ENCODE peak calls at places on chromosomes 5 and 9, in five cellular contexts. F is suprapubic skin, M is SK-N-SH, E is tibial nerve, L is A549. O is an unnamed sample.
A peak's percentile ranks its signal among the peaks of the same experiment; 100 is the strongest.

GRCh38 chr5:132020568-132021339 is 9.3 kb upstream of the ACSL6 start:
- DNase-seq in F (peak; percentile 54), M (no peak), E (no peak), L (no peak), O (no peak)

GRCh38 chr5:45225571-45226031 is 416.9 kb downstream of the MRPS30 start:
- DNase-seq in F (no peak), M (peak; percentile 38), E (no peak), L (no peak), O (no peak)

GRCh38 chr9:115132648-115133047 is 14.7 kb upstream of the TNC start:
- DNase-seq in F (no peak), M (no peak), E (no peak), L (no peak), O (no peak)

GRCh38 chr9:27176971-27177370 is 67.9 kb downstream of the TEK start:
- DNase-seq in F (no peak), M (no peak), E (no peak), L (no peak), O (no peak)

GRCh38 chr5:132674671-132675506 is 1.1 kb downstream of the IL4 start:
- DNase-seq in F (no peak), M (no peak), E (no peak), L (peak; percentile 45), O (no peak)

GRCh38 chr5:64958757-64959391 is 190.1 kb downstream of the CWC27 start:
- DNase-seq in F (no peak), M (peak; percentile 11), E (no peak), L (peak; percentile 35), O (no peak)

GRCh38 chr5:88660947-88661869 is 221.8 kb downstream of the MEF2C start:
- DNase-seq in F (no peak), M (peak; percentile 98), E (peak; percentile 33), L (peak; percentile 84), O (peak; percentile 73)

GRCh38 chr5:55227738-55228430 is 769 bp upstream of the MCIDAS start:
- DNase-seq in F (no peak), M (no peak), E (no peak), L (no peak), O (no peak)

GRCh38 chr9:124870723-124871122 is 8.8 kb downstream of the ARPC5L start:
- DNase-seq in F (no peak), M (no peak), E (no peak), L (no peak), O (no peak)
- TF ChIP-seq EP300 in F (no peak), M (no peak), E (no peak), L (no peak), O (no peak)

GRCh38 chr5:106739127-106739526 is 931.6 kb downstream of the EFNA5 start:
- DNase-seq in F (no peak), M (no peak), E (no peak), L (no peak), O (no peak)
- H3K4me1 ChIP-seq in F (no peaks in the 10 kb centered on the region), M (no peaks in the 10 kb centered on the region), E (no peaks in the 10 kb centered on the region), L (no peaks in the 10 kb centered on the region), O (no peaks in the 10 kb centered on the region)

GRCh38 chr5:74122979-74123575 is 497.1 kb downstream of the ARHGEF28 start:
- DNase-seq in F (no peak), M (no peak), E (no peak), L (no peak), O (no peak)

GRCh38 chr5:74124826-74125225 is 498.8 kb downstream of the ARHGEF28 start:
- DNase-seq in F (no peak), M (no peak), E (no peak), L (no peak), O (no peak)

GRCh38 chr5:74122175-74122574 is 496.2 kb downstream of the ARHGEF28 start:
- DNase-seq in F (no peak), M (no peak), E (no peak), L (no peak), O (no peak)

GRCh38 chr5:74126294-74126693 is 500.3 kb downstream of the ARHGEF28 start:
- DNase-seq in F (no peak), M (no peak), E (no peak), L (no peak), O (no peak)

DNA sequence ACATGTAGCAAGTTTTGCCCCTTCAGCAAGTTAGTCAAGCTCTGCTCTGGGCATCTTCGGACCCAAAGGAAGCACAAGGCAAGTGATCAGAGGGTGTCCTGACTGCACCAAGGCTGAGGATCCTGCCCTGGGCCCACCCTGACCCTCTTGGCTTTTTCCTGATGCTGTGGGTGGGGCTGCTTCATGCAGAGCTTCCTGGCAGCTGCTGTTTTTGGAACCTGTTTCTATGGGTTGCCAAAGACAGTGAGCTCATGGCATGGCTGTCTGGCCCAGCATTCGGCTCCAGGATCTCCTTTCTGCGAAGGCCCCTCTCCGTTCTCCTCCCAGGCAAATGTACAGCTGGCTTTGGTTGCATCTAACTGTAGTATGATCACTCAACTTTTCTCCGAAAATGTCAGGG is 497.9 kb downstream of the ARHGEF28 start:
- DNase-seq in F (no peak), M (no peak), E (no peak), L (no peak), O (no peak)
- TF ChIP-seq CTCF in F (no peak), M (no peak), E (no peak), L (no peak), O (no peak)

DNA sequence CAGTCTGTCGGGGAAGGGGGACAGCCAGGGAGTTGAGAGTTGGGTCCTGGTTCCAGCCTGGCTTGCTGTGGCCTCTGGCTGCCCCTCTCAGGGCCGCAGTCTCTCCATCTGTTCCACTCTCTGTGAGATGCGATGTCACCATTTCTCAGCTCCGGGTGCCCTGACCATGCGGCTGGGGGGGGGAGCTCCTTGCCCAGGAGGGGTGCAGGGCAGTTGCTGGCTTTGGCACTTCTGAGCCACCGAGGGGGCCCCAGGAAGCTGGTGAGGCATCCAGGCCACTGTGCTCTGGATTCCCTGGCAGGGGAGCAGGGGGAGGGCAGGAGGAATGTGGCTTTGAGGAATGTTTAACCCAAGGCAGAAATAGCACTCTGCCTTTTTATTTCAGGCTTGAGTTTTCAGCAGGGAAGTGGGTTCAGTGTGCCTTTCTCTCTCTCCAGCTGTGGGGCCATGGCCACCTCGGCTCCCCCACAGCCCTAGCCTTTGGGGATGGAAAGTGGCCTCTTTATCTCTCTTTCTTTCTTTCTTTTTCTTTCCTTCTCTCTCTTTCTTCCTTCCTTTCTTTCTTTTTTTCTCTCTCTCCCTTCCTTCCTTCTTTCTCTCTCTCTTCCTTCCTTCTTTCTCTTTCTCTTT is 11.0 kb downstream of the NCS1 start:
- DNase-seq in F (no peak), M (peak; percentile 72), E (no peak), L (peak; percentile 34), O (no peak)
- TF ChIP-seq EP300 in F (no peak), M (peak; percentile 47), E (no peak), L (no peak), O (no peak)

GRCh38 chr5:81729276-81729675 is 21.6 kb downstream of the SSBP2 start:
- DNase-seq in F (no peak), M (no peak), E (no peak), L (no peak), O (no peak)
- H3K4me1 ChIP-seq in F (peaks cover 13% of the 10 kb centered on the region), M (no peaks in the 10 kb centered on the region), E (no peaks in the 10 kb centered on the region), L (no peaks in the 10 kb centered on the region), O (peaks cover 1% of the 10 kb centered on the region)

GRCh38 chr9:91211414-91211813 is 150.3 kb downstream of the AUH start:
- DNase-seq in F (no peak), M (no peak), E (no peak), L (no peak), O (no peak)

GRCh38 chr9:91211919-91212318 is 149.8 kb downstream of the AUH start:
- DNase-seq in F (no peak), M (no peak), E (no peak), L (no peak), O (no peak)

GRCh38 chr9:91207889-91208651 is 153.6 kb downstream of the AUH start:
- DNase-seq in F (no peak), M (no peak), E (no peak), L (no peak), O (no peak)

GRCh38 chr9:91208837-91209236 is 152.9 kb downstream of the AUH start:
- DNase-seq in F (no peak), M (no peak), E (no peak), L (no peak), O (no peak)

DNA sequence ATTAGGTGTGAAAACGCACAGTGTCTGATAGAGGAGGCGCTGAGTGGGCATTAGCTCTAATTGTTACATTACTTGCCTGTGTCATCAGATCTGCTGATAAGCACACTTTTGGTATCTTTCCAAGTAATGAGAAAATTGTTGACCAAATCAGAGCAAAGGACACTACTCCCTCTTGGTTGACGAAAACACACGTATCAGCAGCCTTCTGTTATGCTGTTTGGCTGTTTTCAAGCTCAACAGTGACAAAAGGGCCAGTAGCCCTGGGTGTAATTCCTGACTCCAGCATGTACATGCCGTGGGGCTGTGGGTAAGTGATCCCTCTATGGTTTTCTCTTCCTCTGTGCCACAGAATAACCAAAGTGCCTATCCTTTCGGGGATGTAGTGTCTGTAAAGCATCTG is 151.4 kb downstream of the AUH start:
- DNase-seq in F (no peak), M (no peak), E (no peak), L (no peak), O (no peak)
- TF ChIP-seq CTCF in F (no peak), M (no peak), E (no peak), L (no peak), O (no peak)

O was measured in ovary.